ENCODE peak calls at places on chromosome 3, in six cellular contexts. One of them, this sample, is unnamed.

GRCh38 chr3:53804697-53805462 is 41.3 kb downstream of the CHDH start:
- DNase-seq in psoas muscle: no peak
- DNase-seq in progenitor cell of endocrine pancreas: no peak
- DNase-seq in RWPE1: peak
- DNase-seq in AG04450: peak
- DNase-seq in NB4: no peak
- DNase-seq in this sample: peak

GRCh38 chr3:130827486-130827885 is 66.4 kb upstream of the ATP2C1 start:
- DNase-seq in AG04450: no peak
- DNase-seq in NB4: no peak
- DNase-seq in RWPE1: no peak
- DNase-seq in psoas muscle: no peak
- DNase-seq in progenitor cell of endocrine pancreas: no peak
- DNase-seq in this sample: no peak

GRCh38 chr3:2861120-2861519 is 249.1 kb downstream of the IL5RA start:
- DNase-seq in psoas muscle: no peak
- DNase-seq in NB4: no peak
- DNase-seq in AG04450: no peak
- DNase-seq in RWPE1: no peak
- DNase-seq in progenitor cell of endocrine pancreas: no peak
- DNase-seq in this sample: no peak

GRCh38 chr3:58784888-58785287 is 118.3 kb upstream of the FAM3D start:
- DNase-seq in AG04450: no peak
- DNase-seq in progenitor cell of endocrine pancreas: no peak
- DNase-seq in psoas muscle: no peak
- DNase-seq in NB4: no peak
- DNase-seq in RWPE1: no peak
- DNase-seq in this sample: no peak

GRCh38 chr3:9742560-9742959 is 7.2 kb upstream of the OGG1 start:
- DNase-seq in psoas muscle: no peak
- DNase-seq in progenitor cell of endocrine pancreas: no peak
- DNase-seq in NB4: no peak
- DNase-seq in RWPE1: no peak
- DNase-seq in AG04450: no peak
- DNase-seq in this sample: no peak

GRCh38 chr3:56019490-56019889 is 448.8 kb downstream of the ERC2 start:
- DNase-seq in psoas muscle: no peak
- DNase-seq in NB4: no peak
- DNase-seq in progenitor cell of endocrine pancreas: no peak
- DNase-seq in AG04450: no peak
- DNase-seq in RWPE1: no peak
- DNase-seq in this sample: no peak

GRCh38 chr3:155412856-155413255 is 119.4 kb upstream of the STRIT1 start:
- DNase-seq in NB4: no peak
- DNase-seq in psoas muscle: no peak
- DNase-seq in progenitor cell of endocrine pancreas: no peak
- DNase-seq in RWPE1: no peak
- DNase-seq in AG04450: no peak
- DNase-seq in this sample: no peak

GRCh38 chr3:111717601-111718000 is 122.5 kb upstream of the ZBED2 start:
- DNase-seq in RWPE1: peak
- DNase-seq in NB4: peak
- DNase-seq in AG04450: peak
- DNase-seq in progenitor cell of endocrine pancreas: peak
- DNase-seq in psoas muscle: peak
- DNase-seq in this sample: peak

GRCh38 chr3:149542375-149543312 is 68.1 kb downstream of the TM4SF4 start:
- DNase-seq in NB4: no peak
- DNase-seq in RWPE1: no peak
- DNase-seq in progenitor cell of endocrine pancreas: no peak
- DNase-seq in psoas muscle: no peak
- DNase-seq in AG04450: no peak
- DNase-seq in this sample: peak

GRCh38 chr3:27680517-27681246 is 41.4 kb downstream of the EOMES start:
- DNase-seq in NB4: no peak
- DNase-seq in psoas muscle: no peak
- DNase-seq in AG04450: no peak
- DNase-seq in RWPE1: no peak
- DNase-seq in progenitor cell of endocrine pancreas: no peak
- DNase-seq in this sample: no peak

GRCh38 chr3:103924544-103924943 is 1442.2 kb upstream of the ALCAM start:
- DNase-seq in psoas muscle: no peak
- DNase-seq in AG04450: no peak
- DNase-seq in RWPE1: no peak
- DNase-seq in progenitor cell of endocrine pancreas: no peak
- DNase-seq in NB4: no peak
- DNase-seq in this sample: no peak

GRCh38 chr3:24192004-24192403 is 246.9 kb downstream of the NR1D2 start:
- DNase-seq in AG04450: no peak
- DNase-seq in psoas muscle: no peak
- DNase-seq in progenitor cell of endocrine pancreas: no peak
- DNase-seq in RWPE1: no peak
- DNase-seq in NB4: no peak
- DNase-seq in this sample: no peak

GRCh38 chr3:131421957-131422498 is 40.5 kb downstream of the NUDT16 start:
- DNase-seq in progenitor cell of endocrine pancreas: no peak
- DNase-seq in AG04450: no peak
- DNase-seq in RWPE1: no peak
- DNase-seq in NB4: no peak
- DNase-seq in psoas muscle: no peak
- DNase-seq in this sample: no peak

GRCh38 chr3:177361042-177361938 is 164.0 kb upstream of the TBL1XR1 start:
- DNase-seq in NB4: peak
- DNase-seq in psoas muscle: no peak
- DNase-seq in progenitor cell of endocrine pancreas: no peak
- DNase-seq in RWPE1: no peak
- DNase-seq in AG04450: no peak
- DNase-seq in this sample: no peak

GRCh38 chr3:69823710-69824109 is 84.4 kb downstream of the MITF start:
- DNase-seq in NB4: no peak
- DNase-seq in AG04450: no peak
- DNase-seq in RWPE1: no peak
- DNase-seq in progenitor cell of endocrine pancreas: no peak
- DNase-seq in psoas muscle: no peak
- DNase-seq in this sample: no peak

GRCh38 chr3:142563491-142563997 is 15.0 kb downstream of the ATR start:
- DNase-seq in psoas muscle: no peak
- DNase-seq in RWPE1: no peak
- DNase-seq in AG04450: no peak
- DNase-seq in NB4: no peak
- DNase-seq in progenitor cell of endocrine pancreas: no peak
- DNase-seq in this sample: peak

GRCh38 chr3:128311441-128311844 is 155.2 kb downstream of the DNAJB8 start:
- DNase-seq in NB4: no peak
- DNase-seq in AG04450: no peak
- DNase-seq in psoas muscle: no peak
- DNase-seq in RWPE1: no peak
- DNase-seq in progenitor cell of endocrine pancreas: no peak
- DNase-seq in this sample: no peak

GRCh38 chr3:108416111-108416869 is 94.1 kb downstream of the MYH15 start:
- DNase-seq in RWPE1: no peak
- DNase-seq in AG04450: no peak
- DNase-seq in progenitor cell of endocrine pancreas: no peak
- DNase-seq in NB4: no peak
- DNase-seq in psoas muscle: no peak
- DNase-seq in this sample: no peak

GRCh38 chr3:188656196-188656982 is 502.4 kb downstream of the LPP start:
- DNase-seq in progenitor cell of endocrine pancreas: no peak
- DNase-seq in AG04450: no peak
- DNase-seq in psoas muscle: no peak
- DNase-seq in NB4: no peak
- DNase-seq in RWPE1: no peak
- DNase-seq in this sample: peak

GRCh38 chr3:122679467-122680291 is 960 bp upstream of the PARP14 start:
- DNase-seq in psoas muscle: peak
- DNase-seq in RWPE1: peak
- DNase-seq in NB4: peak
- DNase-seq in AG04450: no peak
- DNase-seq in progenitor cell of endocrine pancreas: no peak
- DNase-seq in this sample: no peak

GRCh38 chr3:45026038-45026437 is at the start of gene CLEC3B:
- DNase-seq in NB4: no peak
- DNase-seq in AG04450: no peak
- DNase-seq in RWPE1: no peak
- DNase-seq in psoas muscle: peak
- DNase-seq in progenitor cell of endocrine pancreas: no peak
- DNase-seq in this sample: no peak

GRCh38 chr3:66692108-66692750 is 191.4 kb upstream of the LRIG1 start:
- DNase-seq in progenitor cell of endocrine pancreas: no peak
- DNase-seq in AG04450: no peak
- DNase-seq in RWPE1: no peak
- DNase-seq in psoas muscle: no peak
- DNase-seq in NB4: no peak
- DNase-seq in this sample: no peak

DNA sequence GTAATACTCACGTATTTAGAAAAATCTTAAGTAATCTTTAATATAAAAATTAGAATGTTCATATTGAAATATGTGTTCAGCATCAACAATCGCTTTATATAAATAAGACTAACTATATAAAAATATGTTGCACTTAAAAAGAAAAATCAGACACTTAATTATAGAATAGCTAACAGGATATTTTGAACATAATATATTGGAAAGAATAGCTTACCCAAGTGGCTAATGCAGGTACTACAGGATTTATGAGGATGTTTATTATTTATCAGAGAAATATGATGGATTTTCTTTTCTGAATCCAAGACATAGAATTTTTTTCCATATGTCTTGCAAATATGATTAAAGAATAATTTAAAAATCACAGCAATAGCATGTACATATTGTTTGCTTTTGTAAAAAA is 567.9 kb upstream of the GBE1 start:
- DNase-seq in psoas muscle: no peak
- DNase-seq in RWPE1: no peak
- DNase-seq in progenitor cell of endocrine pancreas: no peak
- DNase-seq in NB4: no peak
- DNase-seq in AG04450: no peak
- DNase-seq in this sample: no peak
- TF ChIP-seq CTCF in psoas muscle: peak
- TF ChIP-seq CTCF in RWPE1: peak
- TF ChIP-seq CTCF in progenitor cell of endocrine pancreas: peak
- TF ChIP-seq CTCF in NB4: no peak
- TF ChIP-seq CTCF in AG04450: no peak
- TF ChIP-seq CTCF in this sample: peak

GRCh38 chr3:60578936-60579335 is 672.3 kb downstream of the FHIT start:
- DNase-seq in NB4: no peak
- DNase-seq in AG04450: no peak
- DNase-seq in RWPE1: no peak
- DNase-seq in progenitor cell of endocrine pancreas: no peak
- DNase-seq in psoas muscle: no peak
- DNase-seq in this sample: peak

GRCh38 chr3:60579734-60580133 is 671.5 kb downstream of the FHIT start:
- DNase-seq in psoas muscle: no peak
- DNase-seq in NB4: no peak
- DNase-seq in progenitor cell of endocrine pancreas: no peak
- DNase-seq in RWPE1: peak
- DNase-seq in AG04450: peak
- DNase-seq in this sample: peak

GRCh38 chr3:60584250-60584649 is 667.0 kb downstream of the FHIT start:
- DNase-seq in RWPE1: no peak
- DNase-seq in psoas muscle: no peak
- DNase-seq in NB4: no peak
- DNase-seq in progenitor cell of endocrine pancreas: no peak
- DNase-seq in AG04450: peak
- DNase-seq in this sample: no peak

GRCh38 chr3:60580826-60581225 is 670.4 kb downstream of the FHIT start:
- DNase-seq in AG04450: no peak
- DNase-seq in psoas muscle: no peak
- DNase-seq in RWPE1: no peak
- DNase-seq in NB4: no peak
- DNase-seq in progenitor cell of endocrine pancreas: no peak
- DNase-seq in this sample: no peak

DNA sequence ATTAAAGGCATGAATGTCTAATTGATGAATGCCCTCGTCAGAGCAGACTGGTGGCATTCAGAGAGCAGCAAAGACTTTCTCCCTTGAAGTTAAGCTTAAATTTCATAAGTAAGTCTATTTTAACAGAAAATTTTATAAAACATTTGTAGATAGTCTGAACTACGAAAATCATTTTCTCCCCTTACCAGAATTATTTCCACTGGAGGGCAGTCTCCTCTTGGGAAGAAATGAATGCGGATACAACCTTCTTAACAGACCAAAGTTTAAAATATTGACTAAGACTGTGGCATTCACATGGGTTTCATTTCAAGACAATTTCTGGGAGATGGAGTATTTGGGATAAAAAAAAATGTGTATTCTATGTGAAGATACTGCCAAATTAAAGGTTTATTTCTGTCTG is 669.0 kb downstream of the FHIT start:
- DNase-seq in AG04450: no peak
- DNase-seq in RWPE1: no peak
- DNase-seq in NB4: no peak
- DNase-seq in progenitor cell of endocrine pancreas: no peak
- DNase-seq in psoas muscle: no peak
- DNase-seq in this sample: no peak
- TF ChIP-seq CTCF in AG04450: peak
- TF ChIP-seq CTCF in RWPE1: no peak
- TF ChIP-seq CTCF in NB4: no peak
- TF ChIP-seq CTCF in progenitor cell of endocrine pancreas: peak
- TF ChIP-seq CTCF in psoas muscle: peak
- TF ChIP-seq CTCF in this sample: peak

GRCh38 chr3:150577854-150578253 is 25.3 kb upstream of the SELENOT start:
- DNase-seq in AG04450: no peak
- DNase-seq in psoas muscle: no peak
- DNase-seq in progenitor cell of endocrine pancreas: no peak
- DNase-seq in RWPE1: no peak
- DNase-seq in NB4: peak
- DNase-seq in this sample: no peak
- TF ChIP-seq CTCF in AG04450: no peak
- TF ChIP-seq CTCF in psoas muscle: no peak
- TF ChIP-seq CTCF in progenitor cell of endocrine pancreas: no peak
- TF ChIP-seq CTCF in RWPE1: no peak
- TF ChIP-seq CTCF in NB4: no peak
- TF ChIP-seq CTCF in this sample: no peak

GRCh38 chr3:192444791-192445106 is 282.6 kb downstream of the FGF12 start:
- DNase-seq in progenitor cell of endocrine pancreas: no peak
- DNase-seq in psoas muscle: no peak
- DNase-seq in NB4: no peak
- DNase-seq in AG04450: no peak
- DNase-seq in RWPE1: no peak
- DNase-seq in this sample: no peak

GRCh38 chr3:192445768-192446644 is 281.3 kb downstream of the FGF12 start:
- DNase-seq in psoas muscle: no peak
- DNase-seq in AG04450: no peak
- DNase-seq in NB4: no peak
- DNase-seq in progenitor cell of endocrine pancreas: no peak
- DNase-seq in RWPE1: no peak
- DNase-seq in this sample: no peak

GRCh38 chr3:192444096-192444790 is 283.1 kb downstream of the FGF12 start:
- DNase-seq in psoas muscle: peak
- DNase-seq in RWPE1: peak
- DNase-seq in NB4: peak
- DNase-seq in AG04450: peak
- DNase-seq in progenitor cell of endocrine pancreas: peak
- DNase-seq in this sample: no peak

DNA sequence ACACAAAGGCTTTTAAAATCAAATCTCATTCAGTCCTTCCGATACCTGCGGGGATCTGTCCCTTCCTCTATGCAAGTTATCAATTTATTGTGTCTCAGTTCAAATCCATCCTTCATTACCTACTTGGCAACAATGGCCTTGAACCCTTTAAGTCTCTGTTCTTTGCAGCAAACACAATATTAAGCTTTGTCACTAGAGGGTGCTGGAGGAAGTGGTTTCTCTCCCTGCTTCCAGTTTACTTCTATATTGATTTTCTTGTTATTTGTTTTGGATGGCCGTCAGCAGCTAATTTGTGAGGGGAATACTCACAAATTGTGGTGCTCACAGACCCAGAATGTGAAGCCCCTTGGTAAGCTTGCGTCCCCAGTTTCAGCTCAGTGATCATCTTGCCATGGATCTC is 278.3 kb downstream of the FGF12 start:
- DNase-seq in psoas muscle: no peak
- DNase-seq in RWPE1: no peak
- DNase-seq in AG04450: no peak
- DNase-seq in NB4: peak
- DNase-seq in progenitor cell of endocrine pancreas: no peak
- DNase-seq in this sample: no peak
- TF ChIP-seq CTCF in psoas muscle: no peak
- TF ChIP-seq CTCF in RWPE1: peak
- TF ChIP-seq CTCF in AG04450: peak
- TF ChIP-seq CTCF in NB4: peak
- TF ChIP-seq CTCF in progenitor cell of endocrine pancreas: peak
- TF ChIP-seq CTCF in this sample: peak